ENCODE peak calls at places on chromosomes 3 and 15, in five cellular contexts. P, H, Q, U and K are unnamed samples.

GRCh38 chr3:10763248-10763620 is 52.8 kb upstream of the SLC6A11 start:
- DNase-seq in P (no peak), H (no peak), Q (no peak), U (no peak), K (no peak)

GRCh38 chr3:122484985-122485384 is 29.8 kb downstream of the KPNA1 start:
- DNase-seq in P (peak; percentile 7), H (no peak), Q (no peak), U (no peak), K (no peak)

GRCh38 chr15:90322531-90322930 is 29.6 kb upstream of the ZNF774 start:
- DNase-seq in P (no peak), H (no peak), Q (no peak), U (no peak), K (no peak)

GRCh38 chr3:49715611-49716121 is 3.8 kb downstream of the AMIGO3 start:
- DNase-seq in P (no peak), H (no peak), Q (no peak), U (no peak), K (peak; percentile 57)

GRCh38 chr3:27880969-27881892 is 159.1 kb upstream of the EOMES start:
- DNase-seq in P (peak; percentile 59), H (no peak), Q (peak; percentile 83), U (no peak), K (no peak)

GRCh38 chr3:159884661-159885402 is 103.8 kb upstream of the IL12A start:
- DNase-seq in P (no peak), H (peak; percentile 57), Q (no peak), U (peak; percentile 50), K (no peak)

GRCh38 chr3:135226057-135226456 is 431.0 kb downstream of the EPHB1 start:
- DNase-seq in P (no peak), H (no peak), Q (no peak), U (no peak), K (no peak)

GRCh38 chr3:39388741-39389248 is 5.6 kb downstream of the SLC25A38 start:
- DNase-seq in P (no peak), H (no peak), Q (no peak), U (no peak), K (no peak)

GRCh38 chr3:60841355-60841754 is 409.9 kb downstream of the FHIT start:
- DNase-seq in P (no peak), H (no peak), Q (no peak), U (no peak), K (no peak)

GRCh38 chr3:58032186-58032585 is 24.0 kb downstream of the FLNB start:
- DNase-seq in P (no peak), H (no peak), Q (no peak), U (no peak), K (peak; percentile 19)

GRCh38 chr3:110598847-110599490 is 472.6 kb upstream of the NECTIN3 start:
- DNase-seq in P (no peak), H (peak; percentile 31), Q (no peak), U (no peak), K (no peak)

GRCh38 chr15:63353887-63354286 is 27.8 kb downstream of the CA12 start:
- DNase-seq in P (no peak), H (no peak), Q (no peak), U (no peak), K (no peak)

GRCh38 chr3:135083179-135083578 is 288.1 kb downstream of the EPHB1 start:
- DNase-seq in P (no peak), H (no peak), Q (no peak), U (no peak), K (no peak)

GRCh38 chr3:169323580-169324453 is 339.7 kb downstream of the MECOM start:
- DNase-seq in P (no peak), H (no peak), Q (no peak), U (no peak), K (no peak)

GRCh38 chr15:94126999-94127398 is 104.4 kb upstream of the MCTP2 start:
- DNase-seq in P (no peak), H (no peak), Q (no peak), U (no peak), K (no peak)

GRCh38 chr15:72554471-72555425 is 80.6 kb downstream of the ARIH1 start:
- DNase-seq in P (no peak), H (no peak), Q (no peak), U (no peak), K (peak; percentile 8)

GRCh38 chr15:78177447-78177873 is 28.3 kb downstream of the IDH3A start:
- DNase-seq in P (peak; percentile 9), H (peak; percentile 66), Q (peak; percentile 56), U (peak; percentile 79), K (peak; percentile 86)

GRCh38 chr15:53535886-53536285 is 223.6 kb downstream of the WDR72 start:
- DNase-seq in P (no peak), H (no peak), Q (no peak), U (no peak), K (no peak)

GRCh38 chr3:183178833-183179549 is 16.5 kb upstream of the LAMP3 start:
- DNase-seq in P (no peak), H (peak; percentile 43), Q (no peak), U (peak; percentile 32), K (peak; percentile 87)

GRCh38 chr3:172334743-172335142 is 113.5 kb downstream of the GHSR start:
- DNase-seq in P (no peak), H (no peak), Q (no peak), U (no peak), K (peak; percentile 26)